ENCODE peak calls at places on chromosome 17, in eight cellular contexts. Z, C, P, Q, M, K, H and G are unnamed samples.

GRCh38 chr17:17819561-17819995 is 17.2 kb downstream of the SREBF1 start:
- DNase-seq in Z (no peak), C (peak), P (no peak), Q (peak), M (peak), K (peak), H (peak), G (no peak)

GRCh38 chr17:44348988-44349364 is 3.9 kb downstream of the GRN start:
- DNase-seq in Z (no peak), C (no peak), P (no peak), Q (no peak), M (no peak), K (no peak), H (no peak), G (no peak)

GRCh38 chr17:82927311-82927660 is 87.5 kb upstream of the ZNF750 start:
- DNase-seq in Z (no peak), C (no peak), P (no peak), Q (no peak), M (no peak), K (no peak), H (no peak), G (no peak)

GRCh38 chr17:39591958-39592954 is 15.5 kb downstream of the NEUROD2 start:
- DNase-seq in Z (peak), C (peak), P (peak), Q (peak), M (peak), K (no peak), H (peak), G (peak)

GRCh38 chr17:77700165-77700881 is 258.2 kb upstream of the TNRC6C start:
- DNase-seq in Z (no peak), C (no peak), P (no peak), Q (no peak), M (no peak), K (no peak), H (no peak), G (no peak)

GRCh38 chr17:15220785-15221184 is 44.3 kb downstream of the PMP22 start:
- DNase-seq in Z (no peak), C (peak), P (no peak), Q (peak), M (no peak), K (no peak), H (no peak), G (no peak)

GRCh38 chr17:46047398-46047797 is 48.3 kb downstream of the STH start:
- DNase-seq in Z (no peak), C (no peak), P (no peak), Q (no peak), M (no peak), K (no peak), H (no peak), G (no peak)

GRCh38 chr17:15303293-15303692 is 38.1 kb downstream of the TEKT3 start:
- DNase-seq in Z (no peak), C (peak), P (no peak), Q (no peak), M (no peak), K (no peak), H (no peak), G (no peak)

GRCh38 chr17:60135160-60135950 is 14.4 kb upstream of the CA4 start:
- DNase-seq in Z (peak), C (peak), P (peak), Q (peak), M (peak), K (peak), H (peak), G (peak)

GRCh38 chr17:77356109-77356689 is 215.4 kb downstream of the SEC14L1 start:
- DNase-seq in Z (no peak), C (peak), P (peak), Q (no peak), M (no peak), K (no peak), H (peak), G (no peak)

GRCh38 chr17:19382581-19383444 is 4.2 kb downstream of the MFAP4 start:
- DNase-seq in Z (no peak), C (no peak), P (no peak), Q (no peak), M (no peak), K (no peak), H (no peak), G (no peak)

GRCh38 chr17:79748296-79749099 is 17.8 kb downstream of the ENPP7 start:
- DNase-seq in Z (no peak), C (no peak), P (no peak), Q (no peak), M (no peak), K (no peak), H (no peak), G (no peak)

GRCh38 chr17:66468241-66469087 is 166.1 kb downstream of the PRKCA start:
- DNase-seq in Z (no peak), C (peak), P (no peak), Q (peak), M (no peak), K (no peak), H (no peak), G (no peak)

GRCh38 chr17:65690626-65691310 is 129.3 kb upstream of the AXIN2 start:
- DNase-seq in Z (no peak), C (no peak), P (no peak), Q (no peak), M (no peak), K (no peak), H (no peak), G (no peak)

GRCh38 chr17:80124351-80124981 is 22.5 kb downstream of the EIF4A3 start:
- DNase-seq in Z (peak), C (peak), P (peak), Q (peak), M (peak), K (no peak), H (no peak), G (peak)

GRCh38 chr17:16477255-16477654 is 14.7 kb downstream of the LRRC75A start:
- DNase-seq in Z (no peak), C (peak), P (no peak), Q (peak), M (no peak), K (no peak), H (no peak), G (no peak)

GRCh38 chr17:47708864-47709541 is 15.0 kb downstream of the TBKBP1 start:
- DNase-seq in Z (no peak), C (peak), P (peak), Q (peak), M (no peak), K (no peak), H (no peak), G (no peak)

GRCh38 chr17:55154101-55154500 is 110.7 kb upstream of the HLF start:
- DNase-seq in Z (no peak), C (no peak), P (no peak), Q (no peak), M (no peak), K (no peak), H (no peak), G (no peak)

GRCh38 chr17:77366206-77366557 is 225.4 kb downstream of the SEC14L1 start:
- DNase-seq in Z (no peak), C (no peak), P (no peak), Q (no peak), M (no peak), K (no peak), H (no peak), G (no peak)

GRCh38 chr17:40598928-40599627 is 33.8 kb upstream of the CCR7 start:
- DNase-seq in Z (no peak), C (peak), P (no peak), Q (peak), M (no peak), K (peak), H (peak), G (no peak)

GRCh38 chr17:62109378-62109902 is 44.4 kb upstream of the MED13 start:
- DNase-seq in Z (peak), C (peak), P (peak), Q (peak), M (peak), K (peak), H (peak), G (peak)

GRCh38 chr17:2484876-2485275 is 26.8 kb downstream of the METTL16 start:
- DNase-seq in Z (peak), C (no peak), P (no peak), Q (no peak), M (no peak), K (no peak), H (no peak), G (no peak)

GRCh38 chr17:36907407-36907806 is 29.9 kb upstream of the LHX1 start:
- DNase-seq in Z (no peak), C (no peak), P (no peak), Q (no peak), M (no peak), K (no peak), H (no peak), G (no peak)

GRCh38 chr17:2954898-2955445 is 108.4 kb downstream of the OR1D5 start:
- DNase-seq in Z (no peak), C (peak), P (no peak), Q (peak), M (peak), K (no peak), H (no peak), G (no peak)

GRCh38 chr17:34370997-34371395 is 8.0 kb upstream of the CCL1 start:
- DNase-seq in Z (no peak), C (peak), P (no peak), Q (peak), M (no peak), K (no peak), H (no peak), G (no peak)

GRCh38 chr17:11986939-11987329 is 10.3 kb downstream of the ZNF18 start:
- DNase-seq in Z (peak), C (peak), P (no peak), Q (peak), M (peak), K (no peak), H (no peak), G (no peak)

GRCh38 chr17:43402078-43402477 is 3.3 kb downstream of the ARL4D start:
- DNase-seq in Z (no peak), C (no peak), P (no peak), Q (no peak), M (no peak), K (no peak), H (no peak), G (no peak)

GRCh38 chr17:20189322-20189721 is 180.2 kb downstream of the SPECC1 start:
- DNase-seq in Z (peak), C (peak), P (no peak), Q (no peak), M (no peak), K (no peak), H (no peak), G (peak)

GRCh38 chr17:72120878-72121163 is at the start of gene SOX9:
- DNase-seq in Z (peak), C (peak), P (peak), Q (peak), M (peak), K (no peak), H (peak), G (peak)

GRCh38 chr17:10718547-10718946 is 11.3 kb downstream of the TMEM220 start:
- DNase-seq in Z (no peak), C (no peak), P (no peak), Q (no peak), M (no peak), K (no peak), H (no peak), G (no peak)

GRCh38 chr17:36721560-36722120 is 120.3 kb downstream of the MRM1 start:
- DNase-seq in Z (no peak), C (peak), P (no peak), Q (peak), M (no peak), K (no peak), H (no peak), G (no peak)

GRCh38 chr17:12463102-12463501 is 202.6 kb upstream of the MYOCD start:
- DNase-seq in Z (no peak), C (peak), P (no peak), Q (peak), M (no peak), K (no peak), H (no peak), G (no peak)

DNA sequence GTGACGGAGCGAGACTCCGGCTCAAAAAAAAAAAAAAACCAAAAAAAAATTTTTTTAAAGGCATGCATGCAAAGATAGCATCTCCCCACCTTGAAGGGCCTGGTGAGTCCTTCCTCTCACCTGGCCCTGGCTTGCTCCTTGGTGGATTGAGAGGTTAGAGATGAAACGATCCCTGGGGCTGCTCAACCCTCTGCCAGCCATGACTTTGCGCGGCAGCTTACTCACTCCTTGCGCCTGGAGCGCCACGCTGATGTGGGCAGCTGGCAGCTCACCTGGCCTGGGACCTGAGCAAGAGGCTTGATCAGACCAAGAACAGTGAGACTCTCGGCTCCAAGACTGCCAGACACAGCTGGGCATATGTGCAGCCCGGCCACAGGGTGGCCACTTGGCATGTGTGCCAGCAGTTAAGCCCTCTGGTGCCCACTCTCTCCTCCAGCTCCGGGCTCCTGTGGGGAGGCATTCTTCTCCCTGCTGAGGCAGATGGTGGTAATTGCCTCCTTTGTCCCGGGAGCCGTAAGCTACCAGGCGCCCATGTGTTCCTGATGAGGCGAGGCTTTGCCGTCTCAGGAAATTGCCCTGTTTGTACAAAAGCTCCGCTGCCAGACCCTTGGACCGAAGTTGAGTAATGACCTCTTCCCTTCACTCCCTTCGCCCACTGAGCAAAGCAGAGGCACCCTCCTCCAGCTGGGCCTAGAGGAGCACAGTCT is 5.1 kb upstream of the EVPL start:
- DNase-seq in Z (no peak), C (no peak), P (no peak), Q (no peak), M (peak), K (no peak), H (no peak), G (no peak)
- TF ChIP-seq CTCF in Z (no peak), C (no peak), P (no peak), Q (no peak), M (no peak), K (no peak), H (no peak), G (no peak)

GRCh38 chr17:4258867-4259266 is 4.9 kb downstream of the ANKFY1 start:
- DNase-seq in Z (no peak), C (no peak), P (no peak), Q (no peak), M (no peak), K (no peak), H (no peak), G (no peak)

GRCh38 chr17:4267402-4267801 is 3.6 kb upstream of the ANKFY1 start:
- DNase-seq in Z (no peak), C (no peak), P (no peak), Q (no peak), M (no peak), K (no peak), H (no peak), G (no peak)

GRCh38 chr17:4266550-4266949 is 2.8 kb upstream of the ANKFY1 start:
- DNase-seq in Z (no peak), C (no peak), P (no peak), Q (no peak), M (no peak), K (no peak), H (no peak), G (no peak)

GRCh38 chr17:4261452-4261851 is 2.3 kb downstream of the ANKFY1 start:
- DNase-seq in Z (no peak), C (no peak), P (no peak), Q (no peak), M (no peak), K (no peak), H (no peak), G (no peak)

DNA sequence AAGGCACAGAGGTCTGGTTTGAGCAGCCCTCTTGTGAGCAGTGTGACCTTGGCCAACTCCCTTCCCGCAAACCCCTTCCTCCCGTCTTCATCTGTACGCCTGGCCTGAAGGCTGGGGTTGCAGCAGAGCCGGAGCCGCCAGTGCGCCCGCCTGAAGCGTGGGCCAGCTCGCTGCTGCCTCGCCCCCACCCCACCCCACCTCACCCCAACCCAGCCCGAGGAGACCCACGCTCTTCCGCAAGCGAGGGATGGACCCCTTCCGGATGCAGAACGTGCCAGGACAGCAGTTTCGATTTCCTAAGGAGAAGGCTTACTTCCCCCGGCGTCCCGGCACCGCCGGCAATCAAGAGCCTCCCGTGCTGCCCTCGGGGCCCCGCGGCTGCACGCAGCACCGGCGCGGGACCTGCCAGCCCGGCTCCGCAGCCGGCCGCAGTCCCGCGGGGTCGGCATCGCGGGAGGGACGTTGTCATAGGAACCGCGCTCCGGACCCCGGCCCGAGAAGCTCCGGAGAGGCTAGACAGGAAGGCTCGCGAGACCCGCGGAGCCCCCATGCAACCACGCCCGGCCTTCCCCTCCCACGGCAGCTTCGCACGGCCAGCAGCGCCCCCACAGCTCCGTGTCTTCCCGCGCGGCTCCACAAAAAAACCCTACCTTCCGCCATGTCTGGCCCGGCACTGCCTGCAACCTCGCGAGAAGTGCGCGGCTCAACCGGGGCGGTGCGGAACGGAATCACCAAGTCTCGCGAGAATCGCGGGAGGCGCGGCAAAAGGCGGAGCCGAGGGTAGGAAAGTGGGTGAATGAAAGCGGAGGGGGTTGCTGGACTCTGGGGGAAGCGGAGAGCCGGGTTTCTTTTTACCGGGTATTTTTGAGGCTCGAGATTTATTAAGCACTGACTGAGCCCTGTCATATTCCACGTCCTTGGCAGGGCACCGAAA is at the start of gene ANKFY1:
- DNase-seq in Z (peak), C (peak), P (peak), Q (peak), M (peak), K (peak), H (peak), G (peak)
- TF ChIP-seq CTCF in Z (no peak), C (no peak), P (no peak), Q (peak), M (no peak), K (no peak), H (peak), G (no peak)

GRCh38 chr17:7997186-7997585 is 5.2 kb upstream of the GUCY2D start:
- DNase-seq in Z (peak), C (peak), P (peak), Q (peak), M (peak), K (peak), H (no peak), G (no peak)
- TF ChIP-seq CTCF in Z (peak), C (peak), P (no peak), Q (peak), M (no peak), K (peak), H (peak), G (peak)

DNA sequence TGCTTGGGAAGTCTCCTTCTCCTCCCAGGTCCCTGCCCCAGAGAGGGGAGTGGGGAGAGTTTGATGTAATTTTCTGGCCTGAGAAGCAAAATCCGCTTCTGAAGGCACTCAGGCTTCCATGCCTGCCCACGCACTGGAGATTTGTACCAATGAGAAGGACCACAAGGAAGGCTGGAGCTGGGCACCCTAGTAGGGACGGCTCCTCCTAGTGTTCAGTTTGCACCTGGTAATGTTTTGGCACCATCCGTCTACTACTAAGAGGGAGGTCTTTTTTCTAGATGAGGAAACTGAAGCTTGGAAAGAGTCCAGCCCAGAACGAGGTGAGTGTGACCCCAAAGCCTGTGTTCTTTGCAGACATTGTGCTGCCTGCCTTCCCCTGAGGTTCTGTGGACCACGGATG is 83.6 kb upstream of the NLRP1 start:
- DNase-seq in Z (no peak), C (no peak), P (no peak), Q (no peak), M (no peak), K (no peak), H (no peak), G (no peak)
- TF ChIP-seq CTCF in Z (no peak), C (peak), P (no peak), Q (no peak), M (no peak), K (no peak), H (no peak), G (peak)

GRCh38 chr17:824372-824771 is 42.2 kb downstream of the MRM3 start:
- DNase-seq in Z (no peak), C (no peak), P (no peak), Q (peak), M (no peak), K (no peak), H (no peak), G (no peak)
- TF ChIP-seq CTCF in Z (no peak), C (no peak), P (no peak), Q (no peak), M (no peak), K (no peak), H (no peak), G (no peak)

DNA sequence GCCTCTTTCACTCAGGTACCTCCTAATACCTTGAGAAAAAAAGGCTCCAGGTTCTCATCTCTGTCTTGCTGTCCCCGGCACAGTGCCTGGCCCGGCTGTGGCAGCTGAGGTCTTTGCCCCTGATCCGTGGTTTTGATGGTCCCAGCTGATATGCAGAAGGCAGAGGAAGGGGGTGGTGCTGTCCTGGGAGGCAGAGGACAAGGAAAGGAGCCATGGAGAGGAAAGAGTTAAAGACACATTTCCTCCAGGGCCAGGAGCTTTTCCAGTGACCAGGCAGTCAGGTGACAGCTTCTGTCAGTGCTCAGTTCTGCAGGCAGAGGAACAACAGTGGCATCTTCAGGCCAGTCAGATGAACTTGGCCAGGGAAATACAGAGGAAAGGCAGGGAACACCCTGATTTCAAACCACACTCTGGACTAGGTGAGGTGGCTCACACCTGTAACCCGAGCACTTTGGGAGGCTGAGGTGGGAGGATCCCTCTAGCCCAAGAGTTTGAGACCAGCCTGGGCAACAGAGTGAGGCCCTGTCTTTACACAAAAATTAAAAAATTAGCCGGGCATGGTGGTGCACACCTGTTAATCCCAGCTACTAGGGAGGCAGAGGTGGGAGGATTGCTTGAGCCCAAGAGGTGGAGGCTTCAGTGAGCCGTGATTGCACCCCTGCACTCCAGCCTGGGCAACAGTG is 3.3 kb upstream of the COG1 start:
- DNase-seq in Z (peak), C (peak), P (peak), Q (peak), M (peak), K (no peak), H (peak), G (peak)
- TF ChIP-seq CTCF in Z (peak), C (peak), P (no peak), Q (peak), M (no peak), K (no peak), H (peak), G (peak)

GRCh38 chr17:1058423-1059130 is 61.6 kb downstream of the TIMM22 start:
- DNase-seq in Z (no peak), C (peak), P (peak), Q (peak), M (peak), K (peak), H (peak), G (peak)
- TF ChIP-seq CTCF in Z (peak), C (peak), P (peak), Q (peak), M (peak), K (peak), H (peak), G (peak)